ENCODE peak calls at places on chromosome 1, in nine cellular contexts. V, P, I, C, A, U, L, F and X are unnamed samples.

GRCh38 chr1:56774067-56774609 is 45.1 kb downstream of the FYB2 start:
- DNase-seq in V (no peak), A (no peak), I (no peak), C (no peak), U (no peak), F (no peak), L (peak), P (no peak), X (no peak)

GRCh38 chr1:53899206-53899628 is 5.2 kb downstream of the DIO1 start:
- DNase-seq in I (no peak), C (no peak), L (peak), A (no peak), P (peak), V (peak), F (no peak), U (no peak), X (no peak)

GRCh38 chr1:229430761-229431269 is 3.1 kb downstream of the ACTA1 start:
- DNase-seq in F (peak), V (peak), U (peak), P (peak), C (no peak), A (no peak), I (peak), L (no peak), X (no peak)

GRCh38 chr1:152960452-152961044 is 9.9 kb upstream of the SPRR4 start:
- DNase-seq in A (no peak), I (no peak), P (no peak), C (no peak), L (no peak), V (no peak), F (no peak), U (no peak), X (no peak)

GRCh38 chr1:18347559-18347958 is 133.2 kb upstream of the KLHDC7A start:
- DNase-seq in U (no peak), V (no peak), I (no peak), P (no peak), A (no peak), C (no peak), F (no peak), L (no peak), X (no peak)

GRCh38 chr1:226804907-226805759 is 65.3 kb upstream of the PSEN2 start:
- DNase-seq in V (no peak), F (no peak), L (no peak), C (no peak), A (no peak), I (no peak), U (no peak), P (no peak), X (no peak)

GRCh38 chr1:245512181-245512888 is 357.6 kb downstream of the KIF26B start:
- DNase-seq in P (no peak), F (no peak), U (no peak), A (no peak), I (no peak), V (peak), C (peak), L (peak), X (no peak)

GRCh38 chr1:210496063-210496462 is 167.4 kb downstream of the HHAT start:
- DNase-seq in L (no peak), P (no peak), C (no peak), F (peak), V (peak), U (no peak), A (no peak), I (no peak), X (no peak)